ENCODE peak calls at places on chromosomes 13 and 19, in six cellular contexts. H is WTC11, T is mesothelial cell of epicardium, P is psoas muscle, Q is cardiac fibroblast, J is transverse colon. X is an unnamed sample.
A peak's percentile ranks its signal among the peaks of the same experiment; 100 is the strongest.

GRCh38 chr19:47391510-47392223 is 27.7 kb downstream of the MEIS3 start:
- DNase-seq in T (peak; percentile 64), P (peak; percentile 81), J (peak; percentile 76), Q (peak; percentile 78), H (peak; percentile 91), X (peak; percentile 86)

GRCh38 chr19:33394006-33394722 is 20.7 kb downstream of the CEBPG start:
- DNase-seq in Q (peak; percentile 75), J (no peak), H (no peak), T (peak; percentile 12), P (peak; percentile 89), X (peak; percentile 63)

GRCh38 chr13:100363874-100364273 is 224.7 kb downstream of the GGACT start:
- DNase-seq in J (no peak), H (no peak), P (no peak), Q (no peak), T (no peak), X (no peak)

GRCh38 chr19:55647732-55648656 is at the start of gene CCDC106:
- DNase-seq in T (peak; percentile 56), H (peak; percentile 85), P (peak; percentile 86), J (peak; percentile 72), Q (peak; percentile 86), X (peak; percentile 79)

GRCh38 chr13:66405908-66406802 is 824.0 kb downstream of the PCDH9 start:
- DNase-seq in T (no peak), H (no peak), P (no peak), Q (peak; percentile 73), J (no peak), X (no peak)

GRCh38 chr13:110431851-110432294 is 124.8 kb downstream of the COL4A2 start:
- DNase-seq in P (no peak), J (no peak), H (no peak), T (no peak), Q (no peak), X (no peak)

GRCh38 chr19:51750381-51751124 is 1.1 kb downstream of the FPR1 start:
- DNase-seq in J (no peak), Q (peak; percentile 32), H (no peak), T (no peak), P (no peak), X (no peak)

GRCh38 chr13:39263033-39263432 is 224.8 kb downstream of the NHLRC3 start:
- DNase-seq in Q (peak; percentile 51), T (no peak), J (peak; percentile 9), H (peak; percentile 54), P (no peak), X (no peak)

GRCh38 chr19:55640043-55640576 is 692 bp upstream of the ZNF580 start:
- DNase-seq in Q (peak; percentile 77), P (peak; percentile 89), J (peak; percentile 73), H (peak; percentile 54), T (no peak), X (peak; percentile 88)

GRCh38 chr13:66036024-66036614 is 1194.0 kb downstream of the PCDH9 start:
- DNase-seq in P (no peak), J (no peak), Q (peak; percentile 48), T (no peak), H (no peak), X (no peak)

GRCh38 chr19:16814526-16815100 is 14.6 kb upstream of the SIN3B start:
- DNase-seq in Q (peak; percentile 47), P (no peak), T (no peak), H (no peak), J (no peak), X (no peak)

GRCh38 chr13:21580736-21581135 is 23.2 kb downstream of the MICU2 start:
- DNase-seq in Q (no peak), J (no peak), H (no peak), P (no peak), T (no peak), X (no peak)

GRCh38 chr13:51223284-51224270 is 1.4 kb downstream of the FAM124A start:
- DNase-seq in J (no peak), H (no peak), T (no peak), Q (no peak), P (no peak), X (no peak)

GRCh38 chr13:51221108-51221507 is 1.1 kb upstream of the FAM124A start:
- DNase-seq in Q (no peak), T (no peak), P (no peak), H (no peak), J (no peak), X (no peak)

GRCh38 chr13:51220706-51221105 is 1.5 kb upstream of the FAM124A start:
- DNase-seq in H (no peak), Q (no peak), J (no peak), P (no peak), T (no peak), X (no peak)

GRCh38 chr13:51221674-51222509 is at the start of gene FAM124A:
- DNase-seq in T (peak; percentile 40), J (peak; percentile 53), P (peak; percentile 59), H (peak; percentile 61), Q (peak; percentile 48), X (peak; percentile 58)

GRCh38 chr13:51222510-51223283 is 499 bp downstream of the FAM124A start:
- DNase-seq in H (peak; percentile 28), T (no peak), J (no peak), Q (no peak), P (no peak), X (no peak)
- TF ChIP-seq CTCF in H (no peak), T (no peak), J (no peak), Q (peak; percentile 27), P (no peak), X (peak; percentile 6)

GRCh38 chr13:113843864-113844556 is 19.9 kb downstream of the GAS6 start:
- DNase-seq in P (peak; percentile 49), H (no peak), T (no peak), J (no peak), Q (no peak), X (peak; percentile 45)

GRCh38 chr13:113843063-113843654 is 20.7 kb downstream of the GAS6 start:
- DNase-seq in H (no peak), T (no peak), P (peak; percentile 35), J (no peak), Q (no peak), X (peak; percentile 39)

GRCh38 chr13:113841355-113841653 is 22.6 kb downstream of the GAS6 start:
- DNase-seq in P (no peak), Q (no peak), J (no peak), T (no peak), H (no peak), X (no peak)

GRCh38 chr13:113840541-113841354 is 23.1 kb downstream of the GAS6 start:
- DNase-seq in J (no peak), Q (no peak), H (no peak), T (no peak), P (peak; percentile 47), X (peak; percentile 41)

GRCh38 chr13:113842336-113843062 is 21.4 kb downstream of the GAS6 start:
- DNase-seq in J (no peak), H (no peak), T (no peak), Q (no peak), P (peak; percentile 45), X (peak; percentile 40)
- TF ChIP-seq CTCF in J (no peak), H (no peak), T (no peak), Q (no peak), P (no peak), X (no peak)

DNA sequence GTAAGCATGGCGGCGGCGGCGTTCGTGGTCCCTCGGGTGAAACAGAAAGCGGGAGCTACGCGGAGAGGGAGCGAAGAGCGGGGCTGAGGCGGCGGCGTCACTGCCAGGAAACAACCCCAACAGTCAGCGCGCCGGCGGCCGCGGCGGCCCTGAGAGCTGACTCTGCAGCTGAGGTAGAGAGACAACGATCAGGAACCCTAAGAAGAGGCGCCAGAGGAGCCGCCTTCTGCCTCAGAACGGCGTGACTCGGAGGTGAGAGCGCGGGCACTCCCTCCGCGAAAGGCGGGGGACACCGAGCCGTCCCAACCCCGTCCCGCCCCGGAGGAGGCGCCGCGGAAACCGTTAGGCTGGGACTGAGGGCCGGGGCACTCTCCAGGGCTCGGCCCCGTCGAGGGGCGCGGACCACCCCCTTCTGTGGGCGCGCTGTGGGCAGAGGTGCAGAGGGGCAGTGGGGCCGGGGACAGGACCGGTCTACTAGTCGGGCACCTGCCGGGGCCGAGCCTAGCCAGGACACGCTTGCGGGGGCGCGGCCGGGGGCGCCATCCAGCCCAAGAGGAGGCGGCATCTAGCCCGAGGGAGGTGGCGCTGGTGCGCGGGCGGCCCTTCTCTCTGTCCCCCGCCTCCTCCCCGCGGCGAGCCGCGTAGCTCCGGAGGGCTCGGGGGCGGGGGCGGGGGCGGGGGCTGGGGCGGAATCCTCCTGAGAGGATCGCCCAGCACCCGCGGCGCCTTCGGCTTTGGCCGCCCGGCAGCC is 389 bp downstream of the FNDC3A start:
- DNase-seq in Q (peak; percentile 84), T (peak; percentile 62), H (peak; percentile 80), J (peak; percentile 86), P (peak; percentile 90), X (peak; percentile 91)
- TF ChIP-seq CTCF in Q (no peak), T (no peak), H (no peak), J (no peak), P (no peak), X (no peak)

DNA sequence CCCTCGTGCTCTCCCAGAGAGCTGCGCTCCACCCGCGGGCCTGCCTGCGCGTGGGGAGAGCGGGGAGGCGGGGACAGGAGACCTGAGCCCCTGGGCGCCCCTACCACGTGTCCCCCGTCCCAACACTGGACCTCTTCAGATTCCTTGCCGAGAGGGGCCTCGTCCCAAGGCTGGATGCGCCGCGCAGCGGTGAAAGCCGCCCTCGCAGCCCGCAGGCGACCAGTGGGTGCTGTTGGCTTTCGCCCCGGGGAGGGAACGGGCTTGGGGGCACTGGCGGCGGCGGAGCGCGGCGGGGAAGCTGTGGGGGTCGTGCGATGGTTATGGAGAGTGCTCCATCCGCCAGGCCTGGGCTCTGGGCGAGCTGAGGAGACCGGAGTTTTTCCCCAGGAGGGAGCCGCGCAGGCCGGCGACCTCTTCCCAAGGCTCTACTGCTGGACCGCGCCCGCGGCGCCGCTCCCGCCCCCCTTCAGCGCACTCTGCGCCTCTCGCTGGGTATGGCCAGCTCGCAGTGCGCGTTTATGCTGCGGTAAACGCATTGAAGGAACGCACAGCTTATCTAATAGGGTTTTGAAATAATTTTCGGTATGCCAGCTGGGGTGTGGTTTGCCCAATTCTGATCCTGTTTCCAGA is 17.2 kb upstream of the RNF17 start:
- DNase-seq in T (no peak), J (no peak), Q (no peak), P (no peak), H (peak; percentile 63), X (no peak)
- TF ChIP-seq CTCF in T (no peak), J (no peak), Q (no peak), P (no peak), H (no peak), X (no peak)

GRCh38 chr19:41957838-41958366 is 1.2 kb downstream of the RABAC1 start:
- DNase-seq in J (peak; percentile 86), T (no peak), Q (peak; percentile 87), H (peak; percentile 83), P (peak; percentile 78), X (peak; percentile 81)
- TF ChIP-seq CTCF in J (peak; percentile 79), T (peak; percentile 81), Q (peak; percentile 86), H (peak; percentile 76), P (peak; percentile 80), X (peak; percentile 78)

GRCh38 chr13:98143601-98144500 is 957 bp downstream of the FARP1 start:
- DNase-seq in P (peak; percentile 60), T (no peak), Q (peak; percentile 49), H (peak; percentile 26), J (peak; percentile 23), X (peak; percentile 56)

GRCh38 chr13:98150836-98151489 is 8.1 kb downstream of the FARP1 start:
- DNase-seq in H (no peak), Q (no peak), T (no peak), J (no peak), P (no peak), X (no peak)

GRCh38 chr13:98143157-98143553 is 261 bp downstream of the FARP1 start:
- DNase-seq in T (peak; percentile 34), H (no peak), P (peak; percentile 68), Q (no peak), J (no peak), X (peak; percentile 71)

GRCh38 chr13:98144501-98145350 is 1.8 kb downstream of the FARP1 start:
- DNase-seq in Q (peak; percentile 47), T (no peak), H (peak; percentile 52), P (no peak), J (no peak), X (peak; percentile 50)

GRCh38 chr13:98147521-98147920 is 4.6 kb downstream of the FARP1 start:
- DNase-seq in H (no peak), Q (no peak), P (no peak), T (no peak), J (no peak), X (no peak)
- TF ChIP-seq CTCF in H (no peak), Q (peak; percentile 4), P (no peak), T (no peak), J (no peak), X (no peak)